ENCODE peak calls at places on chromosomes 4 and X, in seven cellular contexts. O, M, R, Z, N, F and H are unnamed samples.

GRCh38 chr4:186669159-186669720 is 54.4 kb downstream of the FAT1 start:
- DNase-seq in O (no peak), M (no peak), R (peak), Z (no peak), N (no peak), F (no peak), H (no peak)

GRCh38 chr4:7462509-7462971 is 27.8 kb upstream of the PSAPL1 start:
- DNase-seq in O (no peak), M (no peak), R (peak), Z (no peak), N (peak), F (peak), H (peak)

GRCh38 chrX:40085086-40085551 is 12.6 kb downstream of the BCOR start:
- DNase-seq in O (no peak), M (no peak), R (peak), Z (no peak), N (no peak), F (no peak), H (no peak)

GRCh38 chr4:187965726-187966125 is 29.8 kb upstream of the ZFP42 start:
- DNase-seq in O (no peak), M (no peak), R (no peak), Z (no peak), N (no peak), F (no peak), H (no peak)

GRCh38 chrX:111837226-111837625 is 38.8 kb upstream of the TRPC5OS start:
- DNase-seq in O (no peak), M (no peak), R (no peak), Z (no peak), N (no peak), F (no peak), H (peak)

GRCh38 chrX:37993857-37994619 is 12.3 kb upstream of the SYTL5 start:
- DNase-seq in O (no peak), M (no peak), R (no peak), Z (no peak), N (peak), F (peak), H (peak)

GRCh38 chrX:76802698-76803097 is 375.2 kb downstream of the MAGEE1 start:
- DNase-seq in O (no peak), M (no peak), R (no peak), Z (no peak), N (no peak), F (no peak), H (no peak)

GRCh38 chr4:40688446-40689095 is 58.9 kb upstream of the RBM47 start:
- DNase-seq in O (no peak), M (peak), R (no peak), Z (no peak), N (no peak), F (no peak), H (no peak)

GRCh38 chr4:156251373-156252065 is 297.9 kb upstream of the CTSO start:
- DNase-seq in O (no peak), M (no peak), R (no peak), Z (no peak), N (no peak), F (no peak), H (no peak)

GRCh38 chr4:38891051-38891738 is 23.6 kb downstream of the FAM114A1 start:
- DNase-seq in O (no peak), M (no peak), R (no peak), Z (no peak), N (no peak), F (no peak), H (no peak)

GRCh38 chrX:57178605-57179004 is 41.4 kb upstream of the SPIN2A start:
- DNase-seq in O (no peak), M (no peak), R (no peak), Z (no peak), N (no peak), F (no peak), H (no peak)